ENCODE peak calls at places on chromosomes 12 and 14, in six cellular contexts. K, M, Y, G, N and W are unnamed samples.

GRCh38 chr14:77458249-77458950 is 507 bp downstream of the AHSA1 start:
- DNase-seq in K (peak; percentile 65), M (peak; percentile 26), Y (no peak), G (no peak), N (no peak), W (peak; percentile 87)

GRCh38 chr12:40534828-40535227 is 157.4 kb upstream of the CNTN1 start:
- DNase-seq in K (no peak), M (no peak), Y (no peak), G (no peak), N (no peak), W (no peak)

GRCh38 chr14:105865266-105865903 is 339.0 kb downstream of the TMEM121 start:
- DNase-seq in K (peak; percentile 94), M (no peak), Y (no peak), G (no peak), N (no peak), W (no peak)

GRCh38 chr14:75141967-75142366 is 15.1 kb upstream of the NEK9 start:
- DNase-seq in K (peak; percentile 69), M (peak; percentile 30), Y (no peak), G (no peak), N (no peak), W (peak; percentile 31)

GRCh38 chr12:113048716-113049127 is 7.8 kb upstream of the DTX1 start:
- DNase-seq in K (peak; percentile 79), M (peak; percentile 76), Y (peak; percentile 69), G (peak; percentile 45), N (peak; percentile 20), W (peak; percentile 56)

GRCh38 chr12:104825408-104825807 is 132.7 kb downstream of the SLC41A2 start:
- DNase-seq in K (peak; percentile 44), M (no peak), Y (no peak), G (no peak), N (no peak), W (peak; percentile 34)

GRCh38 chr14:72783741-72784140 is 110.2 kb downstream of the DPF3 start:
- DNase-seq in K (no peak), M (no peak), Y (no peak), G (no peak), N (no peak), W (no peak)

GRCh38 chr12:22355011-22355580 is 20.6 kb upstream of the ST8SIA1 start:
- DNase-seq in K (no peak), M (no peak), Y (no peak), G (no peak), N (no peak), W (peak; percentile 9)

GRCh38 chr14:56874375-56874774 is 64.1 kb upstream of the OTX2 start:
- DNase-seq in K (peak; percentile 35), M (peak; percentile 40), Y (no peak), G (peak; percentile 26), N (no peak), W (peak; percentile 49)

GRCh38 chr14:59339526-59339925 is 125.7 kb downstream of the GPR135 start:
- DNase-seq in K (no peak), M (no peak), Y (no peak), G (no peak), N (no peak), W (no peak)

GRCh38 chr12:56078931-56079728 is 835 bp upstream of the ERBB3 start:
- DNase-seq in K (peak; percentile 86), M (peak; percentile 94), Y (peak; percentile 84), G (peak; percentile 83), N (peak; percentile 55), W (peak; percentile 79)

GRCh38 chr12:99979471-99979870 is 5.3 kb downstream of the ANKS1B start:
- DNase-seq in K (no peak), M (no peak), Y (no peak), G (no peak), N (no peak), W (no peak)

GRCh38 chr12:70383484-70383883 is 17.4 kb downstream of the KCNMB4 start:
- DNase-seq in K (no peak), M (no peak), Y (no peak), G (no peak), N (no peak), W (no peak)

GRCh38 chr14:60645191-60645590 is 4.1 kb downstream of the SIX1 start:
- DNase-seq in K (no peak), M (no peak), Y (no peak), G (no peak), N (no peak), W (no peak)

GRCh38 chr12:24839268-24839791 is 109.6 kb downstream of the BCAT1 start:
- DNase-seq in K (no peak), M (no peak), Y (no peak), G (no peak), N (no peak), W (no peak)

GRCh38 chr12:42284157-42284556 is 41.7 kb downstream of the ZCRB1 start:
- DNase-seq in K (peak; percentile 41), M (no peak), Y (no peak), G (no peak), N (no peak), W (no peak)

GRCh38 chr14:36207500-36207899 is 31.0 kb upstream of the PTCSC3 start:
- DNase-seq in K (peak; percentile 3), M (no peak), Y (no peak), G (no peak), N (no peak), W (no peak)

DNA sequence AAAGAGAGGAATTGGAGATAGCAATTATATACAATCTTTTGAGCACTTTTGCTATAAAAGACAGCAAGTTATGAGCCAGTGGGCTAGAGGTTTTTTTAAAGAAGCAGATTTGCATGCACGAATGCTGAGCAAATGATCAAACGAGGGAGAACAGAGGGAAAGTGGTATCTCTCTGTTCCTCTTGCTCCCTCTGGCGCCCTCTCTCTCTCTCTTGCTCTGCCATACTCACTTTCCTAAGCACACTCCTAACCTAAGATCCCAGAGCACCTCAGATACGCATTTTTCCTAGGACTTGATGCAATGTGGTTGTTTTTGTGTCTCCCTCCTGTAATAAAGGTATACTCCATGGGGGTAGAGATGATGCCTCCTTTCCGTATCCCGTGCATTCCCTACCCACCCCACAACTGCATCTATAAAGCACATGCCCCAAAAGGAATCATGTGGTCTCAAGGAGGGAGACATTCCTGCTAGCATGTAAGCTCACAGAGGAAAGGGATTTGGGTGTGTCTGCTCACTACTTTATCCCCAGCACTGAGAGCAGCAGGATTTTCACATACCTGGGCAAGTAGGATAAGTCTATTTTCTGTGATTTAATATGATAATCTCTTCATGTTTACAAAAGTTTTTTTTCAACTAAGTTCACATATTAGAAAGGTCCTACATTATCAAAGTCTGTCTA is 270.2 kb downstream of the SSPN start:
- DNase-seq in K (peak; percentile 28), M (no peak), Y (no peak), G (no peak), N (no peak), W (no peak)
- TF ChIP-seq POLR2A in K (no peak), M (no peak), Y (no peak), G (no peak), N (no peak), W (no peak)

GRCh38 chr12:108838194-108839010 is 19.0 kb downstream of the SSH1 start:
- DNase-seq in K (peak; percentile 100), M (peak; percentile 83), Y (peak; percentile 75), G (peak; percentile 97), N (peak; percentile 85), W (peak; percentile 38)
- TF ChIP-seq POLR2A in K (no peak), M (peak; percentile 38), Y (no peak), G (no peak), N (peak; percentile 87), W (peak; percentile 53)

DNA sequence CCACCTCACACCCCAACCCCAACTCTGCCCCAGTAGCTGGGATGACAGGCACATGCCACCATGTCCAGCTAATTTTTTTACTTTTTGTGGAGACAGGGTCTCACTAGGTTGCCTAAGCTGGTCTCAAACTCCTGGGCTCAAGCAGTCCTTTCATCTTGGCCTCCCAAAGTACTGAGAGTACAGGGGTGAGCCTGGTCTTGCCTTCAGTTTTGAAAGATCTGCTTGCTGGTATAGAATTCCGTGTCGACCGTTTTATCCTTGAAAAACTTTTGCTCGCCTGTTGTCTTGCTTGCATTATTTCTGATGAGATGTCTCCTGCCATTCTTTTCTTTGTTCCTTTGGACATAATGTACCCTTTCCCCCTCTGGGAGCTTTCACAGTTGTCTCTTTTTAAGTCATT is 92.0 kb upstream of the DYNC1H1 start:
- DNase-seq in K (no peak), M (no peak), Y (no peak), G (no peak), N (no peak), W (no peak)
- TF ChIP-seq POLR2A in K (no peak), M (no peak), Y (no peak), G (no peak), N (no peak), W (no peak)

DNA sequence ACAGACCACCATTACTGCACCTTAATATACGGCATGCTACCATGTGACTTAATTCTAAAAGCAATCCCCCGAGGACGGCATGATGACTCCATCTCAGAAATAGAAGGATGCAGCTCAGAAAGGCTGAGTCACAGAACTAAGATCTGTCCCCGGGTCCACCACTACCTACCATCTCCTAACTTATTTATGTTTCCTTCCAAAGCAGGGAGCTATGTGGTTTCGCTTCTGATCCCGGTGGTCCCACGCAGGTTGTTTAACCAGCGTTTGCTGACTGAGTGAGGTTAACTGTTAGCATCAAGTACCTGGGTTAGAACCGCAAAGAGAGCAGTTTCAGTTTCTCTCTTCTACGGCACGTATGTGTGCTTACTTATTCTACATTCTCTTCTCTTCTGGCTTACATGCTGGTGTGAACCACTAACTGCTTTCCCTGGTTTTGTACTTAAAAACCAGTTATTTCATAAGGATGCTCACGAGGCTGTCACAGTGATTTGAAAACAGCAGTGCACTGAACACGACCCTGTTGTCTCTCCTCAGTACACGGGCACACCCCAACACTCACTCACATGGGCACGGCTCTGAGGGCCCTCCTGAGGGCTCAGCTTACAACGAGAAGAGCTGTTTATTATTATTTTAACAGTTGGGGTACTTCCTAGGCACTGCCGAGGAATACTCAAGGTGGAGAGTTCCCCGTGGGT is 66.7 kb downstream of the CCDC88C start:
- DNase-seq in K (peak; percentile 18), M (no peak), Y (no peak), G (no peak), N (no peak), W (no peak)
- TF ChIP-seq POLR2A in K (no peak), M (no peak), Y (no peak), G (no peak), N (no peak), W (no peak)

DNA sequence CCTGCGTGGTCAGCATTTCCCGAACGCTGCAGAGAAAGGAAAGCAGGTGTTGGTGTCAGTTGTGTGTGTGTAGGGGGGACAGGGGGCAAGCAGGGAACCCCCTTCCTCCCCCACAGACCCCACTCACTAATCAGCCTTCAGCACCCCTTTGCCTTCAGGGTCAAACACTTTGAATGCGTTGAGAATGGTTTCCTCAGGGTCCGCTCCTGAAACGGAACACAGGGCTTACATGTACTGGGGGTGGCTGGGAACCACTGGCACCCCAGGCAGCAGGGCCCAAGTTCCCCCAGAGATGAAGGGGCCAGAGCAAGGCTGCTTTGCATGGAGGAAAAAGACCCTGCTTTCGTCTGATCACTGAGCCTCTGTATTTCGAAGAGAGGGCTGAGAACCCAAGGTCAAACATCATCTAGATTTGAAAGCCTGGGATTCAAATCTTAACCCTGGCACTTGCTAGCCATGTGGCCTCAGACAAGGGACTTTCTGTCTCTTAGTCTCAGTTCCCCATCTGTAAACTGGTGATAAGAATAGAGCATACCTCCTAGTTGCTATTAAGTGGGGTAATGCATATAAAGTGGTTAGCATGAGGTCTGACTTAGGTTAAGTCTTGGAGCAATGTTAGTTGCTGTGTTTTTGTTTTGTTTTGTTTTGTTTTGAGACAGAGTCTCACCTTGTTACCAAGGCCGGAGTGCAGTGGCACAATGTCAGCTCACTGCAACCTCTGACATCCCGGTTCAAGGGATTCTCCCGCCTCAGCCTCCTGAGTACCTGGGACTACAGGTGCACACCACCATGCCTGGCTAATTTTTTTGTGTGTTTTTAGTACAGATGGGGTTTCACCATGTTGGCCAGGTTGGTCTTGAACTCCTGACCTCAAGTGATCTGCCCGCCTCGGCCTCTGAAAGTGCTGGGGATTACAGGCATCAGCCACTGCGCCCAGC is 7.0 kb downstream of the MYL2 start:
- DNase-seq in K (peak; percentile 35), M (no peak), Y (no peak), G (no peak), N (no peak), W (no peak)
- TF ChIP-seq POLR2A in K (no peak), M (no peak), Y (no peak), G (no peak), N (no peak), W (no peak)

GRCh38 chr12:53005986-53006809 is at the start of gene EIF4B:
- DNase-seq in K (peak; percentile 100), M (peak; percentile 100), Y (peak; percentile 99), G (peak; percentile 99), N (peak; percentile 100), W (peak; percentile 100)
- TF ChIP-seq POLR2A in K (peak; percentile 39), M (peak; percentile 79), Y (no peak), G (peak; percentile 45), N (peak; percentile 87), W (peak; percentile 81)